ENCODE peak calls at places on chromosomes 2 and 18, in seven cellular contexts. S is heart left ventricle, A is prostate gland, J is tibial artery, H is IMR-90, E is adrenal gland, W is lung. D is an unnamed sample. For H3K9me3, the result is how much of the 10 kb centered on the place peaks cover.

GRCh38 chr2:233072838-233073237 is 12.7 kb downstream of the INPP5D start:
- DNase-seq in S (no peak), A (no peak), J (no peak), H (no peak), E (no peak), W (no peak), D (no peak)

GRCh38 chr2:136141510-136142154 is 23.7 kb upstream of the CXCR4 start:
- DNase-seq in S (no peak), A (no peak), J (no peak), H (no peak), E (no peak), W (no peak), D (no peak)

GRCh38 chr2:68458962-68459361 is 8.1 kb downstream of the FBXO48 start:
- DNase-seq in S (no peak), A (no peak), J (no peak), H (peak), E (no peak), W (no peak), D (no peak)

GRCh38 chr2:19667536-19667949 is 234.2 kb downstream of the TTC32 start:
- DNase-seq in S (no peak), A (no peak), J (no peak), H (no peak), E (no peak), W (no peak), D (no peak)

GRCh38 chr18:24726727-24727539 is 266.5 kb downstream of the HRH4 start:
- DNase-seq in S (peak), A (peak), J (peak), H (peak), E (peak), W (peak), D (peak)

GRCh38 chr2:64987963-64988419 is 1.2 kb upstream of the SLC1A4 start:
- DNase-seq in S (no peak), A (no peak), J (no peak), H (peak), E (no peak), W (no peak), D (no peak)

GRCh38 chr18:73752546-73752945 is 395.1 kb downstream of the FBXO15 start:
- DNase-seq in S (no peak), A (no peak), J (no peak), H (peak), E (no peak), W (no peak), D (no peak)

GRCh38 chr2:86337235-86338099 is at the start of gene REEP1:
- DNase-seq in S (peak), A (no peak), J (no peak), H (no peak), E (peak), W (no peak), D (no peak)

GRCh38 chr18:43396266-43396665 is 119.0 kb upstream of the SYT4 start:
- DNase-seq in S (no peak), A (no peak), J (no peak), H (no peak), E (no peak), W (no peak), D (no peak)
- TF ChIP-seq CTCF in S (peak), A (no peak), J (no peak), H (peak), E (no peak), W (no peak), D (no peak)

GRCh38 chr2:23459032-23459431 is 74.1 kb downstream of the KLHL29 start:
- DNase-seq in S (no peak), A (no peak), J (no peak), H (no peak), E (no peak), W (no peak), D (no peak)
- H3K9me3 ChIP-seq in S (under half), A (under half), J (under half), H (under half), E (under half), W (under half), D (under half)

GRCh38 chr2:176175729-176176074 is 12.8 kb upstream of the HOXD1 start:
- DNase-seq in S (no peak), A (no peak), J (no peak), H (no peak), E (no peak), W (no peak), D (no peak)

GRCh38 chr2:176178807-176179271 is 9.6 kb upstream of the HOXD1 start:
- DNase-seq in S (no peak), A (no peak), J (no peak), H (no peak), E (no peak), W (no peak), D (no peak)

GRCh38 chr2:176176233-176176632 is 12.2 kb upstream of the HOXD1 start:
- DNase-seq in S (no peak), A (no peak), J (no peak), H (no peak), E (no peak), W (no peak), D (no peak)

GRCh38 chr2:176178271-176178806 is 10.1 kb upstream of the HOXD1 start:
- DNase-seq in S (no peak), A (no peak), J (no peak), H (no peak), E (no peak), W (no peak), D (no peak)

GRCh38 chr2:176177580-176178270 is 10.7 kb upstream of the HOXD1 start:
- DNase-seq in S (no peak), A (no peak), J (no peak), H (no peak), E (no peak), W (no peak), D (no peak)
- H3K27ac ChIP-seq in S (no peak), A (no peak), J (no peak), H (no peak), E (no peak), W (no peak), D (no peak)

DNA sequence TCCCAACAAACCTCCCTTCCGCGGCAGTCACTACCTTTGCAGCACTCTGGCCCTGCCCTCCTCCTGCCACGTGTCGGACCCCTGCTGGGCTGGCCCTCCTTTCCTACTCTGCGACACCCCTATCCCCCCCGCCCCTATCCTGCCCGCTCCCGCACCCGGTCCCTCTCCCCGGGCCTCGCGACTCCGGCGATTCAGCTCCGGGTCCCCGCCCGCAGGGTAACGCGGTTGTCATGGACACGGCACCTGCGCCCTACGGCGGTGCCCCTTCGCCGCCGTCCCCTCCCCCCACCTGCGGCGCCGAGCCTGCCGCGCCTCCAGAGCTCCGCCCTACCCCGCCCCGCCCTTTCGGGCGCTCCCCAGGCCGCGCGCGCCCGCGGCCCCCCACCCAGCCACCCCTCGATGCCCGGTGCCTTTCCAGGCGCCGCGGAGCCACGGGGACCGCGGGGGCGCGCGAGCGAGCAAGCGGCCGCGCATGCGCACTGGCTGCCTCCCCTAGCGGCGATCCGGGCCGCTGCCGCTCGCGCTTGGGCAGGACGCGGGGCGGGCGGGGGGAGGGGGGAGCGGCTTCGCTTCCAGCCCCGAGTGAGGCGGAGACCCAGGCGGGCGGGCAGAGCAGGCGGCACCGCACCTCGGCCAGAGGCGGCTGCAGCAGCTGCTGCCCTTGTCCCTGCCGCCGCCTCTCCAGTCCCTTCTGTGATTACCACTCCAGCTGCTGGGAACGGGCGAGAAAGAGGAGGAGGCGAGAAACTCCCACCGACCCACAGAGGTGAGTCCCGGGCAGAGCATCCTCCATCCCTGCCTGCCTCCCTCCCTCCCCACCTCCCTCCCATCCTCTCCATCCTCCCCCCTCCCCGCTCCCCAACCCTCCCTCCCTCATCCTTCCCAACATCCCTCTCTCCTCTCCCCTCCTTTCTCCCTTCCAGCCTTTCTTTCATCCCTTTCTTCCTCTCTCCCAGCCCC is at the start of gene CTNNA2:
- DNase-seq in S (peak), A (no peak), J (no peak), H (no peak), E (peak), W (no peak), D (no peak)
- TF ChIP-seq CTCF in S (no peak), A (no peak), J (no peak), H (peak), E (peak), W (no peak), D (no peak)

GRCh38 chr2:13545320-13545719 is 828.6 kb downstream of the TRIB2 start:
- DNase-seq in S (no peak), A (no peak), J (no peak), H (no peak), E (no peak), W (no peak), D (no peak)
- H3K9me3 ChIP-seq in S (under half), A (under half), J (under half), H (under half), E (under half), W (under half), D (under half)

GRCh38 chr2:152581360-152581759 is 135.9 kb downstream of the PRPF40A start:
- DNase-seq in S (no peak), A (peak), J (peak), H (no peak), E (no peak), W (no peak), D (no peak)
- H3K27ac ChIP-seq in S (no peak), A (no peak), J (no peak), H (no peak), E (no peak), W (no peak), D (no peak)